ENCODE peak calls at places on chromosomes 11 and 22, in four cellular contexts. T is HEK293T, R is astrocyte of the spinal cord, K is adrenal gland. O is an unnamed sample.

GRCh38 chr22:44883011-44883421 is 126.8 kb downstream of the PHF21B start:
- DNase-seq in T (no peak), R (no peak), K (no peak), O (no peak)

GRCh38 chr11:128302425-128303186 is 284.8 kb downstream of the ETS1 start:
- DNase-seq in T (no peak), R (no peak), K (no peak), O (peak; percentile 84)

GRCh38 chr11:36210529-36210928 is 78.7 kb downstream of the COMMD9 start:
- DNase-seq in T (no peak), R (no peak), K (no peak), O (no peak)

GRCh38 chr11:109606256-109606655 is 184.3 kb downstream of the C11orf87 start:
- DNase-seq in T (no peak), R (no peak), K (no peak), O (no peak)

GRCh38 chr22:25622011-25622410 is 57.5 kb downstream of the GRK3 start:
- DNase-seq in T (no peak), R (peak; percentile 18), K (no peak), O (no peak)

GRCh38 chr11:61482513-61482912 is 26.0 kb upstream of the LRRC10B start:
- DNase-seq in T (peak; percentile 81), R (no peak), K (no peak), O (peak; percentile 33)

GRCh38 chr11:34588701-34589100 is 32.2 kb upstream of the EHF start:
- DNase-seq in T (no peak), R (no peak), K (no peak), O (no peak)

GRCh38 chr22:38718414-38718813 is 12.7 kb downstream of the GTPBP1 start:
- DNase-seq in T (peak; percentile 76), R (peak; percentile 65), K (peak; percentile 81), O (no peak)

GRCh38 chr22:44181033-44181911 is 547 bp downstream of the PARVG start:
- DNase-seq in T (no peak), R (no peak), K (no peak), O (peak; percentile 72)

GRCh38 chr22:43922123-43922522 is 1.5 kb upstream of the PNPLA3 start:
- DNase-seq in T (no peak), R (no peak), K (no peak), O (no peak)

GRCh38 chr22:25702571-25703167 is 39.3 kb upstream of the MYO18B start:
- DNase-seq in T (no peak), R (no peak), K (no peak), O (peak; percentile 58)